ENCODE peak calls at places on chromosome 12, in five cellular contexts. One of them, this sample, is unnamed.

GRCh38 chr12:70485704-70486103 is 119.6 kb downstream of the KCNMB4 start:
- DNase-seq in Caki2: no peak
- DNase-seq in HFFc6: no peak
- DNase-seq in M059J: no peak
- DNase-seq in T-helper 9 cell: no peak
- DNase-seq in this sample: no peak

GRCh38 chr12:13211859-13212664 is 15.5 kb downstream of the EMP1 start:
- DNase-seq in M059J: peak
- DNase-seq in T-helper 9 cell: peak
- DNase-seq in Caki2: peak
- DNase-seq in HFFc6: peak
- DNase-seq in this sample: peak

GRCh38 chr12:94289551-94290312 is 141.4 kb downstream of the PLXNC1 start:
- DNase-seq in HFFc6: peak
- DNase-seq in Caki2: no peak
- DNase-seq in M059J: peak
- DNase-seq in T-helper 9 cell: no peak
- DNase-seq in this sample: no peak

GRCh38 chr12:105220150-105220928 is 15.6 kb downstream of the APPL2 start:
- DNase-seq in T-helper 9 cell: no peak
- DNase-seq in HFFc6: no peak
- DNase-seq in M059J: no peak
- DNase-seq in Caki2: no peak
- DNase-seq in this sample: no peak

GRCh38 chr12:13864081-13864673 is 117.2 kb downstream of the GRIN2B start:
- DNase-seq in T-helper 9 cell: peak
- DNase-seq in HFFc6: peak
- DNase-seq in Caki2: peak
- DNase-seq in M059J: peak
- DNase-seq in this sample: peak

GRCh38 chr12:117686911-117687377 is 281.8 kb downstream of the KSR2 start:
- DNase-seq in HFFc6: peak
- DNase-seq in M059J: peak
- DNase-seq in T-helper 9 cell: no peak
- DNase-seq in Caki2: peak
- DNase-seq in this sample: no peak

GRCh38 chr12:122021822-122022392 is at the start of gene BCL7A:
- DNase-seq in Caki2: peak
- DNase-seq in T-helper 9 cell: peak
- DNase-seq in HFFc6: peak
- DNase-seq in M059J: peak
- DNase-seq in this sample: peak

GRCh38 chr12:6058481-6059161 is 65.8 kb downstream of the VWF start:
- DNase-seq in Caki2: no peak
- DNase-seq in T-helper 9 cell: no peak
- DNase-seq in HFFc6: no peak
- DNase-seq in M059J: no peak
- DNase-seq in this sample: no peak

GRCh38 chr12:124768462-124769165 is 95.0 kb downstream of the SCARB1 start:
- DNase-seq in M059J: peak
- DNase-seq in T-helper 9 cell: no peak
- DNase-seq in Caki2: no peak
- DNase-seq in HFFc6: no peak
- DNase-seq in this sample: no peak

GRCh38 chr12:103561174-103561573 is 25.9 kb upstream of the STAB2 start:
- DNase-seq in T-helper 9 cell: no peak
- DNase-seq in M059J: peak
- DNase-seq in Caki2: no peak
- DNase-seq in HFFc6: peak
- DNase-seq in this sample: no peak

GRCh38 chr12:52525661-52526499 is 5.7 kb upstream of the KRT5 start:
- DNase-seq in Caki2: no peak
- DNase-seq in M059J: no peak
- DNase-seq in HFFc6: no peak
- DNase-seq in T-helper 9 cell: no peak
- DNase-seq in this sample: no peak

GRCh38 chr12:98669751-98670150 is 24.7 kb downstream of the APAF1 start:
- DNase-seq in Caki2: no peak
- DNase-seq in HFFc6: no peak
- DNase-seq in M059J: no peak
- DNase-seq in T-helper 9 cell: no peak
- DNase-seq in this sample: no peak

GRCh38 chr12:52041695-52042123 is 9.5 kb upstream of the NR4A1 start:
- DNase-seq in T-helper 9 cell: no peak
- DNase-seq in M059J: peak
- DNase-seq in Caki2: no peak
- DNase-seq in HFFc6: peak
- DNase-seq in this sample: no peak

GRCh38 chr12:105025890-105026289 is 39.8 kb downstream of the NOPCHAP1 start:
- DNase-seq in Caki2: no peak
- DNase-seq in HFFc6: peak
- DNase-seq in T-helper 9 cell: no peak
- DNase-seq in M059J: peak
- DNase-seq in this sample: no peak

This sample was measured in T follicular helper cell.